ENCODE peak calls at places on chromosomes 3 and 15, in nine cellular contexts. B is colonic mucosa, J is right atrium auricular region, F is uterus, S is heart right ventricle, T is neuronal stem cell, E is fibroblast of lung, Z is iPS DF 6.9, G is left ventricle myocardium inferior. C is an unnamed sample.

GRCh38 chr3:44924102-44925084 is 50.0 kb downstream of the TGM4 start:
- DNase-seq in B (no peak), J (no peak), F (no peak), S (no peak), T (no peak), E (peak; percentile 42), Z (no peak), G (no peak), C (no peak)

GRCh38 chr3:63193647-63194046 is 84.5 kb upstream of the SYNPR start:
- DNase-seq in B (no peak), J (no peak), F (no peak), S (no peak), T (peak; percentile 9), E (peak; percentile 27), Z (peak; percentile 9), G (no peak), C (no peak)

GRCh38 chr3:45204136-45204535 is 22.0 kb downstream of the TMEM158 start:
- DNase-seq in B (no peak), J (no peak), F (no peak), S (no peak), T (no peak), E (peak; percentile 70), Z (no peak), G (no peak), C (no peak)

GRCh38 chr15:65638681-65639089 is 16.9 kb downstream of the SLC24A1 start:
- DNase-seq in B (peak; percentile 54), J (no peak), F (no peak), S (no peak), T (peak; percentile 63), E (peak; percentile 76), Z (peak; percentile 43), G (no peak), C (no peak)

GRCh38 chr15:44082558-44083151 is 112.4 kb downstream of the FRMD5 start:
- DNase-seq in B (no peak), J (no peak), F (no peak), S (no peak), T (no peak), E (peak; percentile 37), Z (no peak), G (no peak), C (no peak)

GRCh38 chr3:195239121-195239520 is 31.8 kb downstream of the XXYLT1 start:
- DNase-seq in B (peak; percentile 16), J (no peak), F (no peak), S (no peak), T (no peak), E (no peak), Z (no peak), G (no peak), C (peak; percentile 25)

GRCh38 chr3:74214286-74214685 is 400.2 kb downstream of the CNTN3 start:
- DNase-seq in B (no peak), J (no peak), F (no peak), S (no peak), T (no peak), E (peak; percentile 2), Z (no peak), G (no peak), C (no peak)

GRCh38 chr3:77815467-77815866 is 775.6 kb downstream of the ROBO2 start:
- DNase-seq in B (no peak), J (no peak), F (no peak), S (no peak), T (no peak), E (no peak), Z (peak; percentile 27), G (no peak), C (no peak)

GRCh38 chr15:44550256-44550655 is 13.3 kb downstream of the EIF3J start:
- DNase-seq in B (no peak), J (no peak), F (no peak), S (no peak), T (no peak), E (peak; percentile 56), Z (no peak), G (no peak), C (no peak)

GRCh38 chr3:181709537-181710279 is 2.0 kb upstream of the SOX2 start:
- DNase-seq in B (peak; percentile 82), J (no peak), F (peak; percentile 55), S (peak; percentile 66), T (no peak), E (peak; percentile 61), Z (no peak), G (peak; percentile 62), C (peak; percentile 78)

GRCh38 chr3:124200336-124200901 is 208.5 kb upstream of the ROPN1 start:
- DNase-seq in B (no peak), J (no peak), F (no peak), S (no peak), T (no peak), E (peak; percentile 66), Z (no peak), G (no peak), C (no peak)

GRCh38 chr3:169146112-169146665 is 517.3 kb downstream of the MECOM start:
- DNase-seq in B (peak; percentile 70), J (peak; percentile 86), F (no peak), S (peak; percentile 68), T (peak; percentile 50), E (peak; percentile 78), Z (no peak), G (peak; percentile 37), C (peak; percentile 91)

GRCh38 chr3:113241292-113242033 is 30.1 kb downstream of the BOC start:
- DNase-seq in B (no peak), J (no peak), F (peak; percentile 53), S (no peak), T (peak; percentile 79), E (peak; percentile 83), Z (peak; percentile 43), G (no peak), C (no peak)

GRCh38 chr3:129051776-129052400 is 8.7 kb upstream of the GP9 start:
- DNase-seq in B (peak; percentile 60), J (peak; percentile 74), F (no peak), S (peak; percentile 60), T (no peak), E (no peak), Z (no peak), G (peak; percentile 43), C (peak; percentile 80)

GRCh38 chr15:59307164-59307535 is 65.5 kb downstream of the MYO1E start:
- DNase-seq in B (no peak), J (no peak), F (no peak), S (no peak), T (no peak), E (no peak), Z (no peak), G (no peak), C (no peak)

GRCh38 chr15:59303641-59304433 is 68.8 kb downstream of the MYO1E start:
- DNase-seq in B (no peak), J (no peak), F (no peak), S (no peak), T (no peak), E (peak; percentile 68), Z (no peak), G (no peak), C (no peak)

GRCh38 chr15:59306520-59307163 is 66.0 kb downstream of the MYO1E start:
- DNase-seq in B (no peak), J (no peak), F (no peak), S (no peak), T (no peak), E (peak; percentile 75), Z (no peak), G (no peak), C (no peak)

GRCh38 chr15:59303136-59303535 is 69.5 kb downstream of the MYO1E start:
- DNase-seq in B (no peak), J (no peak), F (no peak), S (no peak), T (no peak), E (no peak), Z (no peak), G (no peak), C (no peak)

DNA sequence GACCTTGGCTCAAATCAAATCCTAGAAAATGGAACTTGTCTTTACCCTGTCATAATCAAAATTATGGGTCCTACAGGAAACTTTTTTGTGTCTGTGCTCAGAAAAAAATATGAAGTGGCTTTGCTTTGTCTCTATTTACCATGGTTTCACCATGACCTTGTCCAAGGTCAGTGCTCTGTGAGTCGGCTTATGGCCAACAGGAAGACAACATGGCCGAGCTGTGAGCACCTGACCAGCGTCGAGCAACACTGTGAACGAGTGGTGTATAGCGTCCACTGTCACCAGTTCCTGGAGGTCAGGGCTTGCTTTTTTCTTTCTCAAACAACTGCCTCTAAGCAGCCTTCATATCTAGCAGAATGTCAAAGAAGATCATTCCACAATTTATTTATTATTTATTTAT is 67.9 kb downstream of the MYO1E start:
- DNase-seq in B (no peak), J (no peak), F (no peak), S (no peak), T (no peak), E (no peak), Z (no peak), G (no peak), C (no peak)
- H3K27ac ChIP-seq in B (peak overlapping the region; percentile 72), J (no peak overlapping the region), F (peak overlapping the region; percentile 44), S (no peak overlapping the region), T (no peak overlapping the region), E (peak overlapping the region; percentile 36), Z (no peak overlapping the region), G (no peak overlapping the region), C (no peak overlapping the region)

GRCh38 chr3:12959838-12960378 is 113.3 kb downstream of the IQSEC1 start:
- DNase-seq in B (no peak), J (no peak), F (no peak), S (no peak), T (no peak), E (no peak), Z (no peak), G (peak; percentile 69), C (peak; percentile 81)
- H3K4me1 ChIP-seq in B (peaks cover 6% of the 10 kb centered on the region), J (peaks cover 100% of the 10 kb centered on the region), F (no peaks in the 10 kb centered on the region), S (peaks cover 97% of the 10 kb centered on the region), T (peaks cover 7% of the 10 kb centered on the region), E (peaks cover 6% of the 10 kb centered on the region), Z (peaks cover 4% of the 10 kb centered on the region), G (peaks cover 100% of the 10 kb centered on the region), C (peaks cover 77% of the 10 kb centered on the region)

GRCh38 chr15:30984118-30984517 is 7.3 kb downstream of the MTMR10 start:
- DNase-seq in B (no peak), J (no peak), F (no peak), S (no peak), T (no peak), E (peak; percentile 8), Z (no peak), G (no peak), C (no peak)
- H3K4me3 ChIP-seq in B (no peak overlapping the region), J (no peak overlapping the region), F (no peak overlapping the region), S (no peak overlapping the region), T (no peak overlapping the region), E (no peak overlapping the region), Z (no peak overlapping the region), G (peak overlapping the region; percentile 24), C (no peak overlapping the region)

GRCh38 chr3:187077085-187077484 is 62.2 kb downstream of the RPL39L start:
- DNase-seq in B (no peak), J (no peak), F (no peak), S (no peak), T (no peak), E (no peak), Z (no peak), G (no peak), C (no peak)

GRCh38 chr3:187076297-187076696 is 63.0 kb downstream of the RPL39L start:
- DNase-seq in B (no peak), J (no peak), F (no peak), S (no peak), T (no peak), E (no peak), Z (no peak), G (no peak), C (no peak)

GRCh38 chr3:187072102-187072501 is 67.2 kb downstream of the RPL39L start:
- DNase-seq in B (no peak), J (no peak), F (no peak), S (no peak), T (no peak), E (no peak), Z (no peak), G (no peak), C (no peak)

GRCh38 chr3:187069857-187070516 is 69.3 kb downstream of the RPL39L start:
- DNase-seq in B (no peak), J (no peak), F (no peak), S (no peak), T (no peak), E (no peak), Z (no peak), G (no peak), C (no peak)

GRCh38 chr3:187072582-187072981 is 66.7 kb downstream of the RPL39L start:
- DNase-seq in B (no peak), J (no peak), F (no peak), S (no peak), T (no peak), E (no peak), Z (no peak), G (no peak), C (no peak)
- H3K27ac ChIP-seq in B (no peak overlapping the region), J (no peak overlapping the region), F (no peak overlapping the region), S (no peak overlapping the region), T (no peak overlapping the region), E (no peak overlapping the region), Z (no peak overlapping the region), G (no peak overlapping the region), C (no peak overlapping the region)

C was measured in right cardiac atrium.